ENCODE peak calls at places on chromosomes 12 and 14, in six cellular contexts. O is Panc1, M is HCT116, G is upper lobe of left lung, A is sigmoid colon, R is HL-60. L is an unnamed sample.

GRCh38 chr14:101499080-101499479 is 62.2 kb upstream of the DIO3 start:
- DNase-seq in A (peak), O (no peak), M (no peak), G (peak), R (no peak), L (no peak)

GRCh38 chr12:11758838-11759509 is 109.5 kb downstream of the ETV6 start:
- DNase-seq in M (no peak), O (no peak), G (no peak), R (no peak), A (no peak), L (no peak)

GRCh38 chr12:114931025-114931424 is 247.1 kb upstream of the TBX3 start:
- DNase-seq in A (no peak), R (no peak), G (no peak), O (no peak), M (no peak), L (no peak)

GRCh38 chr12:114986849-114987248 is 302.9 kb upstream of the TBX3 start:
- DNase-seq in G (no peak), M (no peak), R (no peak), A (no peak), O (no peak), L (no peak)

GRCh38 chr14:36293824-36294223 is 26.6 kb downstream of the MBIP start:
- DNase-seq in G (peak), M (no peak), R (peak), O (no peak), A (no peak), L (no peak)

GRCh38 chr12:40655451-40655850 is 36.8 kb upstream of the CNTN1 start:
- DNase-seq in G (no peak), O (no peak), R (no peak), A (no peak), M (no peak), L (no peak)

GRCh38 chr14:50047274-50047676 is 69.1 kb downstream of the VCPKMT start:
- DNase-seq in R (peak), O (no peak), G (peak), A (no peak), M (no peak), L (no peak)

GRCh38 chr12:7832059-7832696 is 40.5 kb downstream of the SLC2A14 start:
- DNase-seq in O (peak), R (peak), A (no peak), G (peak), M (peak), L (no peak)

GRCh38 chr12:62933220-62933870 is 1.6 kb downstream of the PPM1H start:
- DNase-seq in R (no peak), O (no peak), A (no peak), M (no peak), G (peak), L (no peak)

GRCh38 chr14:91138511-91139359 is 24.9 kb downstream of the DGLUCY start:
- DNase-seq in M (no peak), G (no peak), R (peak), O (no peak), A (no peak), L (no peak)

GRCh38 chr14:105420141-105420975 is 731 bp downstream of the MTA1 start:
- DNase-seq in A (no peak), M (no peak), O (no peak), G (no peak), R (no peak), L (no peak)

GRCh38 chr12:4272976-4273650 is 449 bp upstream of the CCND2 start:
- DNase-seq in O (no peak), M (no peak), R (peak), A (no peak), G (no peak), L (no peak)

GRCh38 chr12:2779281-2779680 is 15.5 kb upstream of the FKBP4 start:
- DNase-seq in A (no peak), M (no peak), O (no peak), R (no peak), G (no peak), L (no peak)

GRCh38 chr12:27209257-27209910 is 34.7 kb upstream of the STK38L start:
- DNase-seq in O (no peak), G (no peak), A (no peak), R (no peak), M (no peak), L (no peak)

GRCh38 chr12:62659457-62660295 is 193.1 kb downstream of the MON2 start:
- DNase-seq in G (no peak), R (no peak), O (no peak), M (no peak), A (no peak), L (no peak)

GRCh38 chr14:31930493-31931225 is 146.4 kb upstream of the ARHGAP5 start:
- DNase-seq in A (no peak), M (no peak), G (no peak), O (no peak), R (no peak), L (no peak)

GRCh38 chr14:72605096-72605920 is 288.6 kb downstream of the DPF3 start:
- DNase-seq in R (no peak), M (no peak), A (no peak), O (no peak), G (no peak), L (peak)

GRCh38 chr12:56212360-56212759 is 9.4 kb downstream of the RNF41 start:
- DNase-seq in A (no peak), R (no peak), O (no peak), M (no peak), G (no peak), L (no peak)

GRCh38 chr12:54622463-54623183 is 12.1 kb downstream of the LACRT start:
- DNase-seq in M (no peak), G (no peak), O (no peak), A (no peak), R (no peak), L (no peak)

GRCh38 chr14:103356151-103356766 is 22.2 kb downstream of the EIF5 start:
- DNase-seq in R (no peak), G (no peak), O (no peak), A (no peak), M (no peak), L (no peak)
- TF ChIP-seq POLR2AphosphoS5 in R (no peak), G (no peak), O (no peak), A (no peak), M (no peak), L (no peak)

GRCh38 chr12:95424271-95424994 is 49.5 kb upstream of the METAP2 start:
- DNase-seq in R (no peak), G (no peak), M (peak), A (peak), O (no peak), L (no peak)

DNA sequence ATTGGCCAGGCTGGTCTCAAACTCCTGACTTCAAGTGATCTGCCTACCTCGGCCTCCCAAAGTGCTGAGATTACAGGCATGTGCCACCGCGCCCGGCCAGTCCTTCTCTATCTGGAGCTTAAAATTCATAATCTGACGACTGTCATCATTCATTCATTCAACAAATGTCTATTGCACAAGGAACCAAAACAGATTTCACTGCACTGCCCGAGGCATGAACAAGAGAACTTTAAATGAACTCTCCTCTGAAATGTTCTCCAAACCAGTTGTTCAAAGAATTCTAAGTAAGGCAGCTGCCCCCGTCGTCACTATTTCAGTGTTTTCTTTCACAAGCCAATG is 44.8 kb upstream of the METAP2 start:
- DNase-seq in O (no peak), M (no peak), G (no peak), A (no peak), R (no peak), L (no peak)
- H3K4me3 ChIP-seq in O (no peak), M (no peak), G (no peak), A (no peak), R (no peak), L (no peak)

DNA sequence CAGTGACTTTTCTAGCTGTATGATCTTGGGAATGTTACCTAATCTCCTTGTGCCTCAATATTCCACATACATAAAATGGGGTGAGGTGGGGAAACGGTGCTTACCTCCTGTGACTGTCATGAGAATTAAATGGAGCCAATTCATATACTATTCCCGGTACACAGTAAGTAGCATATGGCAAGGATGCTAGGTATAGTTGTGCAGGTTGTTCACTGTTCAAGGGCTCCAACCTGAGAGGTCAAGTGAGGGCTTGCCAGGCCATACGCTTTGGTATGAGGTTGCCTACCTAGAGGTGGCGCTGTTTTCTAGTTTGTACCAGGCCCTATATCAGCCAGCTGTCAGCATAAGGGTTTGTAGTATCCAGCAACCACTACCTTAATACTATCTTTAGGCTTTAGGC is 3.6 kb upstream of the BATF start:
- DNase-seq in G (peak), R (peak), O (peak), M (peak), A (no peak), L (peak)
- TF ChIP-seq CTCF in G (peak), R (no peak), O (peak), M (peak), A (no peak), L (no peak)

GRCh38 chr14:58171090-58171489 is 19.1 kb upstream of the ARMH4 start:
- DNase-seq in M (peak), G (peak), R (peak), A (peak), O (peak), L (peak)
- TF ChIP-seq POLR2AphosphoS5 in M (no peak), G (no peak), R (no peak), A (no peak), O (no peak), L (no peak)

GRCh38 chr12:30301291-30301690 is 394.4 kb downstream of the IPO8 start:
- DNase-seq in G (no peak), R (no peak), A (no peak), O (no peak), M (no peak), L (peak)

DNA sequence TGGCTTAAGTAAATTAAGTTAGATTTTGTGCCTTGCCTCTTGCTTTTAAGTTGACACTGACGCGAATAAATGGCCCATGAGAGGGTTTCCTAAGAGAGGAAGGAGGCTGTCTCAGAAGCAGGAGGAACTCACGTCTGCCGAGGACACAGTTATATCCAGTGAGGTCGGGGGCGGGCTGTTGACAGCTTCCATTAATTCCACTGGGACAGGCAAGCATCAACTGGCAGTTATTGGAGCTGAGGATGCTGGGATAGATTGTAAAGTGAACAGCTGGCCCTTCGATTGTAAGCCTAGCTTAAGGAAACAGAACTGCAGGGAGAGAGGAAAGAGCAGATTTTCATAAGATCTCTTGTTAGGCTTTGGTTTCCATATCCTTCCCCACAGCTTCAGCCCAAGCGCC is 399.2 kb downstream of the IPO8 start:
- DNase-seq in A (no peak), M (no peak), G (no peak), R (no peak), O (no peak), L (no peak)
- H3K4me3 ChIP-seq in A (no peak), M (no peak), G (no peak), R (no peak), O (no peak), L (no peak)

GRCh38 chr14:59314019-59314608 is 125.6 kb downstream of the DAAM1 start:
- DNase-seq in M (no peak), R (no peak), A (no peak), O (no peak), G (no peak), L (no peak)
- TF ChIP-seq CTCF in M (no peak), R (no peak), A (no peak), O (no peak), G (no peak), L (no peak)

DNA sequence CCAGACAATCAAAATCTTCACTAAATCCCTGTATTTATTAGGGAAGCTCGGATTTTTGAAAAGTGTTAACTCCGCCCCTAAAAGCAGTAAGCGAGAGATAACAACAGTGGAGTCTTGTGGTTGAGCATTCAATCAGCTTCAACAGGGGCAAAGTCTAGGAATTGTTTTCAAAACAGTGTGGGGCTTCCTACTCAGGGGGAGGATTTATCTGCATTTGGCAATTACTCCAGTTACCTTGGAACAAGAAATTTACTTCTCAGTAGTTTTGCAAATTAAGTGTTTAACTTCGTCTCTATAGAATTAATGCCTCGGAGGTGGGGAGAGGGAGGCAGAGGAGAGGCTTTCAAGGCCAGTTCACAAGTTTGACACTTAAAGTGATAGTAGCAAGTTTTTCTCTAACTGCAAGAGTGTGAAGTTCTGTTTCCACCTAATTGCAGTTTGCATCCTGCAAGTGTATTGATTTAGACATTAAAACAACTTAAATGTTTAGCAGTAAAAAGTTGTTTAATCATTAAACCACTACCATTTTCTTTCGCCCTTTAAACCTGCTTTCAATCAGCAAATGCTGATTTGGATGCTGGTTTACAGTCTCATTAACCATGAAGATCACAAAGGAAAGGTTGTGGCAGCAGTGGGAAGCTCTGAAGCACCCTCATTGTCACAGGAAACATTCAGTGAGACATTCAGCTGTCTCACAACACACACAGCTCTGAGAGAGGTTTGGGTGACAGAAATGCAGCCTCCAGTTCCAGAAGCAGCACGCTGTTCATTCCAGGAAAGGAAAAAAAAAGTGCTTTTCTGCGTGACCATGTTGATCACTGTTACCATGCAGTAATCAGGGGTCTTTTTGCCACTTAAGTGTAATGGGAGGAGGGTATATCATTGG is 102.1 kb downstream of the HMGA2 start:
- DNase-seq in A (no peak), R (no peak), G (no peak), M (no peak), O (no peak), L (no peak)
- TF ChIP-seq POLR2AphosphoS5 in A (no peak), R (no peak), G (no peak), M (peak), O (no peak), L (no peak)

GRCh38 chr14:70671652-70672327 is 30.1 kb downstream of the TTC9 start:
- DNase-seq in M (no peak), A (no peak), G (no peak), O (no peak), R (no peak), L (no peak)
- H3K4me3 ChIP-seq in M (no peak), A (no peak), G (no peak), O (no peak), R (no peak), L (no peak)

GRCh38 chr12:14751987-14752386 is 51.3 kb downstream of the WBP11 start:
- DNase-seq in O (no peak), G (no peak), A (no peak), M (no peak), R (no peak), L (no peak)

GRCh38 chr12:14756331-14757143 is 46.7 kb downstream of the WBP11 start:
- DNase-seq in A (no peak), G (peak), R (no peak), O (no peak), M (no peak), L (no peak)
- TF ChIP-seq CTCF in A (no peak), G (no peak), R (no peak), O (peak), M (peak), L (peak)

DNA sequence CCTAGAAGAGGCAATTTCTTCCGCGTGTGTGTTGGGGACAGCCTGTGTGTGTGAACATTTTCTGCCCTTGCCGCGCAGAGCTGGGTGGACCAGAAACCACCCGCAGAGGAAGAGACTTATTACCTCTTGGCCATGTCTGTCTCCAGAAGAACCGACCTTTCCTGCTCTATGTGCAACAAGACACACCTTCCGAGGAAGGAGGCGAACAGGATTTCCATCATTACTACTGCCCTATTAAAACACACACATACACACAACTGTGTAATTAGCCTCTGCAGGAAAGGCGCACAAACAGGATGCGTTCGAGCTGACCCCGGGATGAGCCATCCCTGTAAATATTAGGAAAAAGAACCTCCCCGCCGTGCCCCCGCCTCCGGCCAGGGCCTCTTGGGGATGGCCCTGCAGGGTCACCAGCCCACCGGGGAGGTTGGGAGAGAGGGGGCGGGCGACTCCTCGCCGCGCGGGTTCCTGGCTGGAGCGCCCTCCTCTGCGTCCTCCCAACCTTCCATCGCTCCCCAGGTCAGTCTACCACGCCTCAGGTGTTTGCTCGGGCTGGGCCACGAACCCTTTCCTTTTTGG is 484 bp upstream of the PRKCH start:
- DNase-seq in R (no peak), G (no peak), M (no peak), O (no peak), A (no peak), L (no peak)
- TF ChIP-seq POLR2AphosphoS5 in R (no peak), G (no peak), M (no peak), O (no peak), A (no peak), L (peak)

L was measured in esophagus muscularis mucosa.